ENCODE peak calls at places on chromosome 15, in seven cellular contexts. One of them, this sample, is unnamed.

GRCh38 chr15:65312400-65312916 is 8.0 kb downstream of the RNU5B-1 start:
- DNase-seq in transverse colon: no peak
- DNase-seq in right lobe of liver: peak; percentile 86
- DNase-seq in ovary: peak; percentile 56
- DNase-seq in esophagus muscularis mucosa: no peak
- DNase-seq in heart left ventricle: peak; percentile 56
- DNase-seq in suprapubic skin: no peak
- DNase-seq in this sample: peak; percentile 28

GRCh38 chr15:65192016-65192415 is 6.9 kb upstream of the CLPX start:
- DNase-seq in transverse colon: no peak
- DNase-seq in right lobe of liver: no peak
- DNase-seq in ovary: no peak
- DNase-seq in esophagus muscularis mucosa: no peak
- DNase-seq in heart left ventricle: no peak
- DNase-seq in suprapubic skin: no peak
- DNase-seq in this sample: peak; percentile 41

GRCh38 chr15:39454189-39454986 is 126.5 kb upstream of the THBS1 start:
- DNase-seq in transverse colon: no peak
- DNase-seq in right lobe of liver: no peak
- DNase-seq in ovary: no peak
- DNase-seq in esophagus muscularis mucosa: no peak
- DNase-seq in heart left ventricle: no peak
- DNase-seq in suprapubic skin: no peak
- DNase-seq in this sample: no peak

GRCh38 chr15:89332446-89332845 is 2.2 kb downstream of the POLG start:
- DNase-seq in transverse colon: no peak
- DNase-seq in right lobe of liver: no peak
- DNase-seq in ovary: no peak
- DNase-seq in esophagus muscularis mucosa: no peak
- DNase-seq in heart left ventricle: no peak
- DNase-seq in suprapubic skin: no peak
- DNase-seq in this sample: no peak

GRCh38 chr15:88513195-88513594 is 33.3 kb downstream of the DET1 start:
- DNase-seq in transverse colon: no peak
- DNase-seq in right lobe of liver: no peak
- DNase-seq in ovary: no peak
- DNase-seq in esophagus muscularis mucosa: no peak
- DNase-seq in heart left ventricle: no peak
- DNase-seq in suprapubic skin: no peak
- DNase-seq in this sample: no peak

GRCh38 chr15:74333662-74334061 is 33.8 kb downstream of the CYP11A1 start:
- DNase-seq in transverse colon: no peak
- DNase-seq in right lobe of liver: no peak
- DNase-seq in ovary: no peak
- DNase-seq in esophagus muscularis mucosa: no peak
- DNase-seq in heart left ventricle: no peak
- DNase-seq in suprapubic skin: no peak
- DNase-seq in this sample: peak; percentile 29

GRCh38 chr15:29322407-29322806 is 52.8 kb upstream of the NSMCE3 start:
- DNase-seq in transverse colon: no peak
- DNase-seq in right lobe of liver: no peak
- DNase-seq in ovary: no peak
- DNase-seq in esophagus muscularis mucosa: peak; percentile 7
- DNase-seq in heart left ventricle: no peak
- DNase-seq in suprapubic skin: no peak
- DNase-seq in this sample: no peak

GRCh38 chr15:86079491-86080266 is at the start of gene AGBL1:
- DNase-seq in transverse colon: no peak
- DNase-seq in right lobe of liver: no peak
- DNase-seq in ovary: no peak
- DNase-seq in esophagus muscularis mucosa: peak; percentile 90
- DNase-seq in heart left ventricle: no peak
- DNase-seq in suprapubic skin: no peak
- DNase-seq in this sample: no peak

GRCh38 chr15:77702211-77702957 is 69.7 kb upstream of the LINGO1 start:
- DNase-seq in transverse colon: peak; percentile 12
- DNase-seq in right lobe of liver: no peak
- DNase-seq in ovary: no peak
- DNase-seq in esophagus muscularis mucosa: no peak
- DNase-seq in heart left ventricle: no peak
- DNase-seq in suprapubic skin: no peak
- DNase-seq in this sample: no peak

GRCh38 chr15:48112242-48112641 is 8.5 kb upstream of the SLC24A5 start:
- DNase-seq in transverse colon: no peak
- DNase-seq in right lobe of liver: no peak
- DNase-seq in ovary: no peak
- DNase-seq in esophagus muscularis mucosa: peak; percentile 90
- DNase-seq in heart left ventricle: no peak
- DNase-seq in suprapubic skin: no peak
- DNase-seq in this sample: no peak

GRCh38 chr15:78625621-78626280 is 5.0 kb upstream of the CHRNA3 start:
- DNase-seq in transverse colon: no peak
- DNase-seq in right lobe of liver: no peak
- DNase-seq in ovary: no peak
- DNase-seq in esophagus muscularis mucosa: no peak
- DNase-seq in heart left ventricle: no peak
- DNase-seq in suprapubic skin: peak; percentile 71
- DNase-seq in this sample: no peak

GRCh38 chr15:85316244-85316934 is 64.0 kb upstream of the AKAP13 start:
- DNase-seq in transverse colon: no peak
- DNase-seq in right lobe of liver: no peak
- DNase-seq in ovary: no peak
- DNase-seq in esophagus muscularis mucosa: no peak
- DNase-seq in heart left ventricle: no peak
- DNase-seq in suprapubic skin: no peak
- DNase-seq in this sample: no peak

GRCh38 chr15:90918034-90918788 is 14.1 kb downstream of the HDDC3 start:
- DNase-seq in transverse colon: no peak
- DNase-seq in right lobe of liver: peak; percentile 37
- DNase-seq in ovary: no peak
- DNase-seq in esophagus muscularis mucosa: no peak
- DNase-seq in heart left ventricle: no peak
- DNase-seq in suprapubic skin: no peak
- DNase-seq in this sample: no peak
- TF ChIP-seq POLR2A in transverse colon: no peak
- TF ChIP-seq POLR2A in right lobe of liver: no peak
- TF ChIP-seq POLR2A in ovary: no peak
- TF ChIP-seq POLR2A in esophagus muscularis mucosa: no peak
- TF ChIP-seq POLR2A in heart left ventricle: no peak
- TF ChIP-seq POLR2A in suprapubic skin: no peak
- TF ChIP-seq POLR2A in this sample: no peak

GRCh38 chr15:71125831-71126453 is 10.7 kb downstream of the THSD4 start:
- DNase-seq in transverse colon: no peak
- DNase-seq in right lobe of liver: no peak
- DNase-seq in ovary: no peak
- DNase-seq in esophagus muscularis mucosa: no peak
- DNase-seq in heart left ventricle: no peak
- DNase-seq in suprapubic skin: no peak
- DNase-seq in this sample: no peak
- TF ChIP-seq CTCF in transverse colon: no peak
- TF ChIP-seq CTCF in right lobe of liver: peak; percentile 14
- TF ChIP-seq CTCF in ovary: no peak
- TF ChIP-seq CTCF in esophagus muscularis mucosa: no peak
- TF ChIP-seq CTCF in heart left ventricle: no peak
- TF ChIP-seq CTCF in suprapubic skin: peak; percentile 13
- TF ChIP-seq CTCF in this sample: no peak

GRCh38 chr15:101120473-101120872 is 131.4 kb downstream of the CHSY1 start:
- DNase-seq in transverse colon: no peak
- DNase-seq in right lobe of liver: no peak
- DNase-seq in ovary: no peak
- DNase-seq in esophagus muscularis mucosa: no peak
- DNase-seq in heart left ventricle: no peak
- DNase-seq in suprapubic skin: no peak
- DNase-seq in this sample: peak; percentile 54
- H3K4me1 ChIP-seq in transverse colon: peaks cover 10% of the 10 kb centered on the region
- H3K4me1 ChIP-seq in right lobe of liver: no peaks in the 10 kb centered on the region
- H3K4me1 ChIP-seq in ovary: peaks cover 8% of the 10 kb centered on the region
- H3K4me1 ChIP-seq in esophagus muscularis mucosa: peaks cover 29% of the 10 kb centered on the region
- H3K4me1 ChIP-seq in heart left ventricle: peaks cover 15% of the 10 kb centered on the region
- H3K4me1 ChIP-seq in suprapubic skin: peaks cover 23% of the 10 kb centered on the region
- H3K4me1 ChIP-seq in this sample: peaks cover 61% of the 10 kb centered on the region

GRCh38 chr15:41331833-41332787 is at the start of gene OIP5:
- DNase-seq in transverse colon: peak; percentile 98
- DNase-seq in right lobe of liver: peak; percentile 99
- DNase-seq in ovary: peak; percentile 98
- DNase-seq in esophagus muscularis mucosa: peak; percentile 100
- DNase-seq in heart left ventricle: peak; percentile 95
- DNase-seq in suprapubic skin: peak; percentile 99
- DNase-seq in this sample: peak; percentile 99
- TF ChIP-seq POLR2A in transverse colon: peak; percentile 42
- TF ChIP-seq POLR2A in right lobe of liver: no peak
- TF ChIP-seq POLR2A in ovary: no peak
- TF ChIP-seq POLR2A in esophagus muscularis mucosa: no peak
- TF ChIP-seq POLR2A in heart left ventricle: no peak
- TF ChIP-seq POLR2A in suprapubic skin: no peak
- TF ChIP-seq POLR2A in this sample: no peak

DNA sequence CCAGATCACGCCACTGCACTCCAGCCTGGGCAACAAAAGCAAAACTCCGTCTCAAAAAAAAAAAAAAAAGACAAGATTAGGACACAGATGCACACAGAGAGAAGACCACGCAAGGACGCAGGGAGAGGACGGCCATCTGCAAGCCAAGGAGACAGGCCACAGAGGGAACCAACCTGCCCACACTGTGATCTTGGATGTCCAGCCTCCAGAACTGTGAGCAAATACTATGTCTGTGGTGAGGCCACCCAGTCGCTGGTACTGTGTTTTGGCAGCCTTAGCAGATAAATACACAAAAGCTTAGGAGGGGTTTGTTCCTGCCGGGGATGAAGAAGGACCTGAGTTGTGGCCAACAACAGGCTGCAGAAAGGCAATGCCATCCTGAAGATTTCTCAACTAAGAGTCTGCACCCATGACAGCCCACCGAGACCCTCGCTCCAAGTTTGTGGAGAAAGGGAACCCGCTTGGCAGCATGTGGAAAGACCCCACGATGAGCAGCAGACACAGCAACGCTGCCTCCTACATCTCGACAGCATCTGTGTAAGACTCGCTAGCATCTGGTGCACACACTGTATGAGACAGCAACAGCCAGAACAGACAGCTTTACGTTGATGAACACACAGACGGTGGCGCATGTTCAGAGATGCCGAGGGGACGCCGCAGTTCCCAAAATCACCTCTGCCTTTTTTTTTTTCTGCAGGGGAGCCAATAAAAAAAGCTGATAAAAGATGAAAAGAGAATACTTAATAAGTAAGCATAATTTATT is 13.7 kb downstream of the CYFIP1 start:
- DNase-seq in transverse colon: no peak
- DNase-seq in right lobe of liver: no peak
- DNase-seq in ovary: no peak
- DNase-seq in esophagus muscularis mucosa: no peak
- DNase-seq in heart left ventricle: no peak
- DNase-seq in suprapubic skin: no peak
- DNase-seq in this sample: peak; percentile 42
- TF ChIP-seq CTCF in transverse colon: no peak
- TF ChIP-seq CTCF in right lobe of liver: no peak
- TF ChIP-seq CTCF in ovary: no peak
- TF ChIP-seq CTCF in esophagus muscularis mucosa: no peak
- TF ChIP-seq CTCF in heart left ventricle: no peak
- TF ChIP-seq CTCF in suprapubic skin: no peak
- TF ChIP-seq CTCF in this sample: no peak

DNA sequence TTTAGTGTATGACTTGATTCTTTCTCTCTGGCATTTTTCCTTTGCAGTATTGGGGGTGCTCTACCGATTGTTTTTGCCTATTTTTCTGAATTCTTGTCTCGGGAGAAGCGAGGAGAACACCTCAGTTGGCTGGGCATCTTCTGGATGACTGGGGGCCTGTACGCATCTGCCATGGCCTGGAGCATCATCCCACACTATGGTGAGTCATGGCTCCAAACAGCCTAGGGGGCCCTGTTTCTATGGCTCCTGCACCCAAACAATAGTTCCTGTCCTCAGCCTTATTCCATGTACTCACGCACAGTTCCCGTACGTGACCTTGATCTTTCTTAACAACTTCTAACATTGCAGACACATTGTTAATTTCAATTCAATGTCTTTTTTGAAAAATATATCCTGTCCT is 152.3 kb downstream of the SV2B start:
- DNase-seq in transverse colon: no peak
- DNase-seq in right lobe of liver: no peak
- DNase-seq in ovary: no peak
- DNase-seq in esophagus muscularis mucosa: no peak
- DNase-seq in heart left ventricle: no peak
- DNase-seq in suprapubic skin: no peak
- DNase-seq in this sample: no peak
- H3K4me1 ChIP-seq in transverse colon: no peaks in the 10 kb centered on the region
- H3K4me1 ChIP-seq in right lobe of liver: no peaks in the 10 kb centered on the region
- H3K4me1 ChIP-seq in ovary: no peaks in the 10 kb centered on the region
- H3K4me1 ChIP-seq in esophagus muscularis mucosa: no peaks in the 10 kb centered on the region
- H3K4me1 ChIP-seq in heart left ventricle: no peaks in the 10 kb centered on the region
- H3K4me1 ChIP-seq in suprapubic skin: no peaks in the 10 kb centered on the region
- H3K4me1 ChIP-seq in this sample: no peaks in the 10 kb centered on the region

DNA sequence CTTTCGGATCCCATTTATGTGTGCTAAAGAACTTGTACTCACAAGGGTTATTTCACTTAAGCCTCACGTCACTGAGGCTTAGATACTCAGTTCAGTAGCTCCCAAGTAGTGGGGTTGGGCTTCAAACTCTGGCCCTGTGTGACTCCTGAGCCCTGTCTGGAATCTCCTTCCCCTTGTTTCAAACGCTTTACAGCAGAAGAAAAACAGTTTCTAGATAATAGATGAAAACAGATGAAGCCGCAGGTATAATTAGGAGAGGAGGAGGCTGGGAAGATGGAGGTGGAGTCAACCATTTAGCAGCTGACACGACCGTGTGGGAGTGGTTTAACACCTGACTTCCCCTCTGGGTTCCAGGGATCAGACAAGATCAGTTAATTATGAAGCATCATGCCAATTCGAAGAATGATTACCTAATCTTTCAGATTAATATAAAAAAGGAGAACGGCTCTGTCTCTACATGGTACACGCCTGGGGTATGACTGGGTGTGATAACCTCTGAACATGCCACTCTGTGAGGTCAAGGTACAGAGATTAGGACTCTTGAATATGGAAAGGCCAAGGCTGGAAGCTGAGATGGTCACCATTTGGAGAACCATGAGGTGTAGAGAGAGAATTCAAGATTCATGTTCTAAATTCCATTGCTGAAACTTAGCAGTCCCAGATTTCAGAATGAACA is 31.1 kb downstream of the TPM1 start:
- DNase-seq in transverse colon: no peak
- DNase-seq in right lobe of liver: no peak
- DNase-seq in ovary: no peak
- DNase-seq in esophagus muscularis mucosa: no peak
- DNase-seq in heart left ventricle: no peak
- DNase-seq in suprapubic skin: no peak
- DNase-seq in this sample: no peak
- TF ChIP-seq POLR2A in transverse colon: no peak
- TF ChIP-seq POLR2A in right lobe of liver: no peak
- TF ChIP-seq POLR2A in ovary: no peak
- TF ChIP-seq POLR2A in esophagus muscularis mucosa: no peak
- TF ChIP-seq POLR2A in heart left ventricle: no peak
- TF ChIP-seq POLR2A in suprapubic skin: no peak
- TF ChIP-seq POLR2A in this sample: no peak